ENCODE peak calls at places on chromosomes 13 and 19, in six cellular contexts. S is stimulated activated CD4-positive, alpha-beta T cell treated with anti-CD3 and anti-CD28 coated beads, Interleukin-2, amount 100 ng/mL, for 48 hours; P is neural crest cell; N is activated CD8-positive, alpha-beta memory T cell treated with anti-CD3 and anti-CD28 coated beads, Interleukin-2, amount 50 U/mL, for 4 hours; Y is HCEC 1CT; H is HCT116. V is an unnamed sample.

GRCh38 chr19:1308718-1309117 is 23.0 kb downstream of the EFNA2 start:
- DNase-seq in P (no peak), H (no peak), N (no peak), S (no peak), Y (no peak), V (no peak)

GRCh38 chr19:6697291-6697690 is 23.2 kb downstream of the C3 start:
- DNase-seq in N (no peak), Y (no peak), H (no peak), P (no peak), S (no peak), V (no peak)

GRCh38 chr13:21742041-21742440 is 71.2 kb downstream of the FGF9 start:
- DNase-seq in P (no peak), Y (no peak), N (no peak), H (no peak), S (no peak), V (no peak)

GRCh38 chr19:38155453-38155852 is 68.6 kb downstream of the DPF1 start:
- DNase-seq in S (no peak), N (no peak), Y (peak), P (no peak), H (no peak), V (no peak)

GRCh38 chr13:31835932-31836331 is 96.6 kb downstream of the RXFP2 start:
- DNase-seq in H (no peak), S (no peak), N (no peak), P (no peak), Y (peak), V (no peak)

GRCh38 chr13:51620165-51620983 is 36.1 kb downstream of the WDFY2 start:
- DNase-seq in S (no peak), H (no peak), P (no peak), Y (no peak), N (no peak), V (no peak)

GRCh38 chr19:31372245-31372781 is 23.1 kb upstream of the TSHZ3 start:
- DNase-seq in P (no peak), H (no peak), Y (no peak), N (no peak), S (no peak), V (no peak)

GRCh38 chr19:17720487-17720839 is 1.2 kb downstream of the MAP1S start:
- DNase-seq in P (no peak), H (no peak), Y (no peak), N (no peak), S (no peak), V (no peak)

GRCh38 chr19:10392120-10392519 is 11.2 kb downstream of the CDC37 start:
- DNase-seq in N (no peak), P (no peak), S (no peak), H (no peak), Y (no peak), V (no peak)

GRCh38 chr13:92950771-92951170 is 275.8 kb upstream of the GPC6 start:
- DNase-seq in N (no peak), H (no peak), S (no peak), P (no peak), Y (no peak), V (no peak)

GRCh38 chr19:19063183-19064097 is at the start of gene SLC25A42:
- DNase-seq in H (peak), S (peak), N (peak), Y (peak), P (peak), V (peak)

GRCh38 chr19:44303976-44304568 is 753 bp downstream of the ZNF235 start:
- DNase-seq in P (no peak), N (no peak), Y (peak), H (no peak), S (no peak), V (no peak)

GRCh38 chr13:63396746-63397145 is 1981.1 kb upstream of the PCDH20 start:
- DNase-seq in P (no peak), H (no peak), N (no peak), S (no peak), Y (no peak), V (no peak)